ENCODE peak calls at places on chromosomes 5 and 9, in eight cellular contexts. V is activated T-helper 17 cell treated with anti-CD3 and anti-CD28 coated beads, Interleukin-2, amount 50 U/mL, for 72 hours; G is activated T-cell treated with anti-CD3 and anti-CD28 coated beads, Interleukin-2, amount 50 U/mL, for 72 hours; P is activated CD4-positive, alpha-beta T cell treated with anti-CD3 and anti-CD28 coated beads for 36 hours; Y is natural killer cell; L is pancreas; A is T-helper 17 cell; T is aorta. O is an unnamed sample.

GRCh38 chr5:180344393-180344999 is 8.6 kb downstream of the GFPT2 start:
- ATAC-seq in G (no peak), V (no peak), Y (no peak), A (no peak), P (no peak), L (no peak), T (peak), O (no peak)

GRCh38 chr5:159444441-159445082 is 114.3 kb upstream of the IL12B start:
- ATAC-seq in V (peak), G (peak), T (no peak), Y (no peak), P (peak), L (peak), A (peak), O (peak)

GRCh38 chr5:157215143-157215825 is 34.6 kb downstream of the ITK start:
- ATAC-seq in V (peak), L (no peak), T (no peak), G (peak), Y (peak), P (peak), A (peak), O (no peak)

GRCh38 chr5:54457094-54457531 is 1.6 kb downstream of the HSPB3 start:
- ATAC-seq in A (no peak), Y (no peak), G (no peak), T (no peak), V (no peak), P (no peak), L (peak), O (peak)

GRCh38 chr9:92590386-92590785 is 54.6 kb upstream of the ECM2 start:
- ATAC-seq in T (peak), Y (no peak), A (no peak), G (no peak), V (no peak), P (no peak), L (peak), O (no peak)

GRCh38 chr5:119354522-119355243 is 1.1 kb upstream of the TNFAIP8 start:
- ATAC-seq in V (no peak), T (no peak), G (peak), Y (no peak), P (no peak), L (no peak), A (no peak), O (no peak)

GRCh38 chr5:8247485-8247884 is 378.5 kb downstream of the MTRR start:
- ATAC-seq in T (no peak), A (no peak), P (no peak), V (no peak), L (no peak), G (no peak), Y (no peak), O (no peak)

GRCh38 chr9:136685792-136686533 is 1.3 kb downstream of the AGPAT2 start:
- ATAC-seq in V (no peak), Y (no peak), G (no peak), T (no peak), L (no peak), A (no peak), P (no peak), O (peak)

GRCh38 chr5:59020611-59021285 is 437.9 kb downstream of the RAB3C start:
- ATAC-seq in L (no peak), A (peak), T (no peak), Y (no peak), V (peak), G (peak), P (peak), O (no peak)

GRCh38 chr5:60458669-60459068 is 241.3 kb downstream of the DEPDC1B start:
- ATAC-seq in G (no peak), Y (no peak), V (no peak), T (no peak), A (no peak), P (no peak), L (no peak), O (peak)

GRCh38 chr9:71781391-71781790 is 13.1 kb upstream of the CEMIP2 start:
- ATAC-seq in T (no peak), A (no peak), Y (peak), P (peak), L (no peak), G (peak), V (peak), O (no peak)

GRCh38 chr9:93212409-93212808 is 28.5 kb downstream of the WNK2 start:
- ATAC-seq in G (no peak), T (no peak), Y (no peak), L (no peak), P (no peak), A (no peak), V (no peak), O (no peak)

GRCh38 chr5:79936644-79937216 is 54.3 kb downstream of the MTX3 start:
- ATAC-seq in Y (no peak), G (no peak), V (no peak), A (no peak), T (no peak), L (no peak), P (no peak), O (no peak)

GRCh38 chr9:84340535-84340934 is at the start of gene SLC28A3:
- ATAC-seq in L (peak), G (no peak), A (no peak), V (no peak), Y (no peak), P (no peak), T (no peak), O (no peak)

GRCh38 chr9:123796073-123796472 is 133.9 kb downstream of the DENND1A start:
- ATAC-seq in V (peak), L (no peak), Y (no peak), P (peak), T (no peak), G (peak), A (no peak), O (no peak)

GRCh38 chr9:121825481-121825830 is 174.0 kb downstream of the DAB2IP start:
- ATAC-seq in Y (no peak), T (no peak), V (no peak), L (no peak), A (no peak), G (no peak), P (no peak), O (no peak)

GRCh38 chr5:61306531-61307195 is 25.4 kb upstream of the ZSWIM6 start:
- ATAC-seq in L (no peak), Y (no peak), V (peak), A (no peak), P (peak), G (peak), T (no peak), O (peak)

GRCh38 chr5:135209495-135209837 is 175.4 kb upstream of the PITX1 start:
- ATAC-seq in V (no peak), G (no peak), A (no peak), L (no peak), P (no peak), T (no peak), Y (no peak), O (no peak)

GRCh38 chr9:19151425-19152159 is 24.3 kb upstream of the PLIN2 start:
- ATAC-seq in P (no peak), T (no peak), V (no peak), L (peak), A (no peak), Y (no peak), G (no peak), O (no peak)

GRCh38 chr9:107994638-107995037 is 505.1 kb upstream of the KLF4 start:
- ATAC-seq in G (no peak), A (no peak), Y (no peak), P (no peak), V (no peak), T (no peak), L (no peak), O (no peak)

GRCh38 chr9:119298076-119298853 is 71.0 kb downstream of the BRINP1 start:
- ATAC-seq in T (no peak), L (no peak), P (no peak), A (no peak), V (no peak), Y (no peak), G (no peak), O (no peak)

O was measured in SK-N-SH treated with all-trans-retinoic acid at 6 μM for 48 hours.